ENCODE peak calls at places on chromosomes 12 and 14, in seven cellular contexts. J, I, C, R, S, O and H are unnamed samples.

GRCh38 chr14:56115471-56115870 is 2.7 kb upstream of the PELI2 start:
- DNase-seq in J (no peak), I (no peak), C (no peak), R (no peak), S (no peak), O (no peak), H (no peak)

GRCh38 chr14:104048758-104049496 is 36.6 kb upstream of the ASPG start:
- DNase-seq in J (no peak), I (no peak), C (no peak), R (no peak), S (no peak), O (no peak), H (no peak)

GRCh38 chr12:46359667-46360280 is 12.8 kb downstream of the SLC38A2 start:
- DNase-seq in J (no peak), I (no peak), C (no peak), R (no peak), S (no peak), O (no peak), H (no peak)

GRCh38 chr12:56522486-56523193 is 1.0 kb downstream of the RBMS2 start:
- DNase-seq in J (no peak), I (no peak), C (no peak), R (no peak), S (peak; percentile 12), O (no peak), H (peak; percentile 15)

GRCh38 chr12:67651380-67651695 is 2.8 kb downstream of the DYRK2 start:
- DNase-seq in J (peak; percentile 36), I (no peak), C (no peak), R (peak; percentile 4), S (no peak), O (no peak), H (peak; percentile 53)

GRCh38 chr12:74985293-74985985 is 224.2 kb downstream of the KCNC2 start:
- DNase-seq in J (no peak), I (no peak), C (no peak), R (no peak), S (no peak), O (no peak), H (no peak)

GRCh38 chr14:44609201-44609600 is 102.1 kb upstream of the FSCB start:
- DNase-seq in J (no peak), I (no peak), C (no peak), R (no peak), S (no peak), O (no peak), H (no peak)

GRCh38 chr12:54701940-54702592 is 53.9 kb upstream of the DCD start:
- DNase-seq in J (peak; percentile 76), I (no peak), C (peak; percentile 37), R (peak; percentile 36), S (peak; percentile 32), O (no peak), H (peak; percentile 22)

GRCh38 chr14:100135073-100135472 is 24.4 kb downstream of the DEGS2 start:
- DNase-seq in J (no peak), I (no peak), C (no peak), R (no peak), S (no peak), O (no peak), H (no peak)

GRCh38 chr12:6723607-6724408 is at the start of gene COPS7A:
- DNase-seq in J (peak; percentile 94), I (peak; percentile 97), C (peak; percentile 98), R (peak; percentile 97), S (peak; percentile 95), O (peak; percentile 98), H (peak; percentile 96)

GRCh38 chr14:99519931-99520421 is 38.8 kb downstream of the CCNK start:
- DNase-seq in J (no peak), I (no peak), C (no peak), R (no peak), S (no peak), O (no peak), H (peak; percentile 29)

GRCh38 chr14:59342108-59342507 is 123.1 kb downstream of the GPR135 start:
- DNase-seq in J (no peak), I (no peak), C (no peak), R (no peak), S (no peak), O (no peak), H (no peak)

GRCh38 chr12:117037296-117038022 is 61.8 kb downstream of the TESC start:
- DNase-seq in J (no peak), I (no peak), C (no peak), R (no peak), S (no peak), O (no peak), H (no peak)

GRCh38 chr12:5230151-5230550 is 186.5 kb downstream of the KCNA5 start:
- DNase-seq in J (no peak), I (no peak), C (no peak), R (no peak), S (no peak), O (no peak), H (no peak)

GRCh38 chr12:33427071-33427470 is 12.5 kb downstream of the SYT10 start:
- DNase-seq in J (peak; percentile 69), I (no peak), C (no peak), R (peak; percentile 18), S (no peak), O (no peak), H (no peak)

GRCh38 chr12:402127-402456 is 648 bp downstream of the CCDC77 start:
- DNase-seq in J (peak; percentile 50), I (no peak), C (no peak), R (peak; percentile 42), S (no peak), O (no peak), H (peak; percentile 32)

GRCh38 chr12:87344699-87345098 is 684.5 kb downstream of the C12orf50 start:
- DNase-seq in J (peak; percentile 25), I (no peak), C (no peak), R (no peak), S (no peak), O (no peak), H (no peak)

GRCh38 chr12:1680804-1681492 is 9.9 kb upstream of the ADIPOR2 start:
- DNase-seq in J (no peak), I (no peak), C (no peak), R (no peak), S (no peak), O (no peak), H (no peak)

GRCh38 chr14:71438684-71439083 is 493.5 kb upstream of the RGS6 start:
- DNase-seq in J (no peak), I (no peak), C (no peak), R (no peak), S (no peak), O (no peak), H (no peak)

GRCh38 chr14:100775351-100775830 is 48.7 kb downstream of the DLK1 start:
- DNase-seq in J (no peak), I (no peak), C (no peak), R (no peak), S (no peak), O (no peak), H (no peak)

GRCh38 chr14:80781968-80782367 is 159.6 kb downstream of the CEP128 start:
- DNase-seq in J (no peak), I (no peak), C (no peak), R (no peak), S (no peak), O (no peak), H (no peak)

GRCh38 chr12:2794261-2794735 is 472 bp upstream of the FKBP4 start:
- DNase-seq in J (peak; percentile 89), I (no peak), C (no peak), R (no peak), S (no peak), O (no peak), H (no peak)

GRCh38 chr12:15751741-15752140 is 37.4 kb downstream of the EPS8 start:
- DNase-seq in J (no peak), I (no peak), C (no peak), R (no peak), S (no peak), O (no peak), H (no peak)

GRCh38 chr14:21244546-21244945 is 24.7 kb downstream of the HNRNPC start:
- DNase-seq in J (no peak), I (no peak), C (no peak), R (no peak), S (no peak), O (no peak), H (no peak)

GRCh38 chr12:107360033-107360432 is 266.7 kb upstream of the CRY1 start:
- DNase-seq in J (no peak), I (no peak), C (no peak), R (no peak), S (no peak), O (no peak), H (no peak)

GRCh38 chr14:68191567-68192321 is 372.2 kb downstream of the RAD51B start:
- DNase-seq in J (peak; percentile 86), I (no peak), C (peak; percentile 22), R (peak; percentile 92), S (no peak), O (no peak), H (no peak)

GRCh38 chr14:95961481-95961880 is 77.7 kb upstream of the C14orf132 start:
- DNase-seq in J (no peak), I (no peak), C (no peak), R (no peak), S (no peak), O (no peak), H (no peak)

GRCh38 chr12:65612440-65612839 is 211.8 kb upstream of the HMGA2 start:
- DNase-seq in J (no peak), I (no peak), C (no peak), R (no peak), S (no peak), O (no peak), H (no peak)
- TF ChIP-seq JUND in J (no peak), I (no peak), C (no peak), R (no peak), S (no peak), O (no peak), H (no peak)

DNA sequence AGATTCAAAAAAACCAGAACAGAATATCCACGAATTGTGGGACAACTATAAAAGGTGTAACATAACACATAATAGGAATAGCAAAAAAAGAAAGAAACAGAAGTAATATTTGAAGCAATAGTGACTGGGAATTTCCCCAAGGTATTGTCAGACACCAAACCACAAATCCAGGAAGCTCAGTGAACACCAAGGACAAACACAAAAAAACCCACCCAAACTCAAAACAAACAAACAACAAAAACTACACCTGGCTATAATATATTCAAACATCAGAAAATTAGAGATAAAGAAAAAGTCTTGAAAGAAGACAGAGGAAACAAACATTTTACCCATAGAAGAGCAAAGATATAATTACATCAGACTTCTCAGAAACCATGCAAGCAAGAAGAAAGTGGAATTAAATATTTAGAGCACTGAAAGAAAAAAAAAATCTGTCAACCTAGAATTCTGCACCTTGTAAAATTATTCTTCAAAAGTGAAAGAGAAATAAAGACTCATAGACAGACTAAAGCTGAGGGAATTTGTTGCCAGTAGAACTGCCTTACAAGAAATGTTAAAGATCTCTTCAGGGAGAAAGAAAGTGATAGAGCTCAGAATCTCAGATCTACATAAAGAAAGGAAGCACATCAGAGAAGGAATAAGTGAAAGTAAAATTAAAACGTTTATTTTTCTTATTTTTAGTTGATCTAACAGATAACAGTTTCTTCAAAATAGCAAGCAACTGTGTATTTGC is 12.1 kb upstream of the HMGA2 start:
- DNase-seq in J (no peak), I (no peak), C (no peak), R (no peak), S (no peak), O (no peak), H (no peak)
- TF ChIP-seq JUND in J (no peak), I (no peak), C (no peak), R (no peak), S (no peak), O (no peak), H (no peak)

GRCh38 chr14:29016050-29016900 is 249.7 kb downstream of the FOXG1 start:
- DNase-seq in J (peak; percentile 54), I (no peak), C (no peak), R (peak; percentile 78), S (peak; percentile 7), O (peak; percentile 59), H (peak; percentile 7)
- TF ChIP-seq JUND in J (no peak), I (no peak), C (no peak), R (no peak), S (no peak), O (no peak), H (no peak)

GRCh38 chr12:119615518-119616475 is 22.2 kb downstream of the TMEM233 start:
- DNase-seq in J (no peak), I (no peak), C (no peak), R (no peak), S (no peak), O (no peak), H (no peak)
- TF ChIP-seq JUND in J (no peak), I (no peak), C (no peak), R (no peak), S (no peak), O (no peak), H (no peak)